ENCODE peak calls at places on chromosomes 2 and 18, in four cellular contexts. One of them, this sample, is unnamed.

GRCh38 chr2:231671617-231672350 is 36.5 kb upstream of the PTMA start:
- DNase-seq in epithelial cell of esophagus: no peak
- DNase-seq in AG09319: no peak
- DNase-seq in mesenteric fat pad: no peak
- DNase-seq in this sample: no peak

GRCh38 chr2:205609036-205609607 is 73.2 kb upstream of the NRP2 start:
- DNase-seq in epithelial cell of esophagus: no peak
- DNase-seq in AG09319: no peak
- DNase-seq in mesenteric fat pad: no peak
- DNase-seq in this sample: no peak

GRCh38 chr18:28039078-28039477 is 137.9 kb downstream of the CDH2 start:
- DNase-seq in epithelial cell of esophagus: peak; percentile 73
- DNase-seq in AG09319: no peak
- DNase-seq in mesenteric fat pad: no peak
- DNase-seq in this sample: peak; percentile 10

GRCh38 chr2:20670315-20671035 is 3.5 kb downstream of the GDF7 start:
- DNase-seq in epithelial cell of esophagus: no peak
- DNase-seq in AG09319: no peak
- DNase-seq in mesenteric fat pad: no peak
- DNase-seq in this sample: no peak

GRCh38 chr18:55100817-55101457 is 141.7 kb upstream of the CCDC68 start:
- DNase-seq in epithelial cell of esophagus: peak; percentile 86
- DNase-seq in AG09319: no peak
- DNase-seq in mesenteric fat pad: no peak
- DNase-seq in this sample: peak; percentile 20

GRCh38 chr18:48815182-48815520 is 135.6 kb downstream of the SMAD7 start:
- DNase-seq in epithelial cell of esophagus: no peak
- DNase-seq in AG09319: no peak
- DNase-seq in mesenteric fat pad: peak; percentile 24
- DNase-seq in this sample: no peak

GRCh38 chr18:77118256-77119090 is 14.1 kb downstream of the MBP start:
- DNase-seq in epithelial cell of esophagus: no peak
- DNase-seq in AG09319: no peak
- DNase-seq in mesenteric fat pad: peak; percentile 53
- DNase-seq in this sample: no peak

GRCh38 chr18:53451902-53452301 is 772.6 kb downstream of the MBD2 start:
- DNase-seq in epithelial cell of esophagus: no peak
- DNase-seq in AG09319: no peak
- DNase-seq in mesenteric fat pad: no peak
- DNase-seq in this sample: no peak

GRCh38 chr2:45128580-45128997 is 119.3 kb upstream of the SIX2 start:
- DNase-seq in epithelial cell of esophagus: peak; percentile 84
- DNase-seq in AG09319: peak; percentile 90
- DNase-seq in mesenteric fat pad: no peak
- DNase-seq in this sample: peak; percentile 81

GRCh38 chr18:39959839-39960238 is 1995.2 kb upstream of the PIK3C3 start:
- DNase-seq in epithelial cell of esophagus: peak; percentile 82
- DNase-seq in AG09319: no peak
- DNase-seq in mesenteric fat pad: no peak
- DNase-seq in this sample: no peak

GRCh38 chr2:71277536-71278103 is 50.7 kb upstream of the PAIP2B start:
- DNase-seq in epithelial cell of esophagus: peak; percentile 9
- DNase-seq in AG09319: no peak
- DNase-seq in mesenteric fat pad: no peak
- DNase-seq in this sample: no peak

GRCh38 chr2:230160112-230160660 is 59.6 kb downstream of the SP110 start:
- DNase-seq in epithelial cell of esophagus: peak; percentile 50
- DNase-seq in AG09319: peak; percentile 15
- DNase-seq in mesenteric fat pad: no peak
- DNase-seq in this sample: no peak

GRCh38 chr2:43426305-43427031 is 169.4 kb downstream of the THADA start:
- DNase-seq in epithelial cell of esophagus: peak; percentile 96
- DNase-seq in AG09319: peak; percentile 81
- DNase-seq in mesenteric fat pad: no peak
- DNase-seq in this sample: peak; percentile 88